ENCODE peak calls at places on chromosomes 3 and 15, in nine cellular contexts. F, W, N, A, Q, D, K, R and J are unnamed samples.
A peak's percentile ranks its signal among the peaks of the same experiment; 100 is the strongest.

GRCh38 chr3:122890077-122890484 is 95.2 kb downstream of the SLC49A4 start:
- DNase-seq in R (no peak), N (peak; percentile 91), W (peak; percentile 81), Q (peak; percentile 94), A (no peak), K (peak; percentile 22), F (peak; percentile 76), D (peak; percentile 19), J (peak; percentile 67)

GRCh38 chr3:37686225-37686624 is 175.5 kb upstream of the CTDSPL start:
- DNase-seq in Q (no peak), D (no peak), A (no peak), F (no peak), N (peak; percentile 53), R (no peak), K (no peak), W (no peak), J (no peak)

GRCh38 chr3:4350789-4351163 is 47.6 kb downstream of the SETMAR start:
- DNase-seq in N (no peak), K (peak; percentile 46), Q (peak; percentile 41), D (peak; percentile 68), W (no peak), R (peak; percentile 54), F (no peak), A (no peak), J (no peak)

GRCh38 chr3:87867001-87867400 is 191.8 kb downstream of the CGGBP1 start:
- DNase-seq in A (no peak), R (no peak), Q (peak; percentile 8), N (no peak), K (no peak), W (no peak), F (no peak), D (no peak), J (no peak)

GRCh38 chr3:152100491-152101086 is 168.1 kb upstream of the MBNL1 start:
- DNase-seq in D (no peak), N (no peak), A (no peak), R (no peak), F (no peak), K (no peak), Q (no peak), W (no peak), J (no peak)

GRCh38 chr3:16670191-16670590 is 65.0 kb upstream of the DAZL start:
- DNase-seq in W (no peak), D (no peak), K (peak; percentile 45), Q (no peak), R (no peak), F (no peak), N (no peak), A (no peak), J (no peak)

GRCh38 chr3:74139648-74140047 is 474.8 kb downstream of the CNTN3 start:
- DNase-seq in W (no peak), D (peak; percentile 13), F (no peak), Q (no peak), A (no peak), K (no peak), N (no peak), R (no peak), J (no peak)

GRCh38 chr3:107392549-107393165 is 15.4 kb downstream of the CCDC54 start:
- DNase-seq in K (no peak), Q (peak; percentile 75), F (no peak), A (no peak), R (peak; percentile 55), N (no peak), D (no peak), W (no peak), J (no peak)

GRCh38 chr3:16837602-16838001 is 47.2 kb upstream of the PLCL2 start:
- DNase-seq in N (no peak), R (no peak), F (no peak), A (no peak), D (no peak), Q (no peak), K (peak; percentile 52), W (peak; percentile 77), J (no peak)

GRCh38 chr3:38453075-38453913 is at the start of gene ACVR2B:
- DNase-seq in W (peak; percentile 96), F (peak; percentile 93), A (peak; percentile 93), R (peak; percentile 68), Q (peak; percentile 57), K (peak; percentile 90), N (peak; percentile 94), D (peak; percentile 79), J (peak; percentile 55)

GRCh38 chr15:51104512-51104911 is 9.8 kb upstream of the TNFAIP8L3 start:
- DNase-seq in A (no peak), W (peak; percentile 74), F (peak; percentile 92), N (no peak), Q (no peak), D (no peak), K (no peak), R (no peak), J (no peak)

GRCh38 chr15:64851503-64851840 is 9.8 kb downstream of the PLEKHO2 start:
- DNase-seq in F (no peak), K (no peak), A (no peak), R (peak; percentile 63), W (no peak), Q (no peak), D (no peak), N (peak; percentile 43), J (no peak)
- H3K4me1 ChIP-seq in F (no peaks in the 10 kb centered on the region), K (no peaks in the 10 kb centered on the region), A (peaks cover 5% of the 10 kb centered on the region), R (peaks cover 68% of the 10 kb centered on the region), W (peaks cover 12% of the 10 kb centered on the region), Q (peaks cover 52% of the 10 kb centered on the region), D (no peaks in the 10 kb centered on the region), N (peaks cover 7% of the 10 kb centered on the region), J (peaks cover 6% of the 10 kb centered on the region)

DNA sequence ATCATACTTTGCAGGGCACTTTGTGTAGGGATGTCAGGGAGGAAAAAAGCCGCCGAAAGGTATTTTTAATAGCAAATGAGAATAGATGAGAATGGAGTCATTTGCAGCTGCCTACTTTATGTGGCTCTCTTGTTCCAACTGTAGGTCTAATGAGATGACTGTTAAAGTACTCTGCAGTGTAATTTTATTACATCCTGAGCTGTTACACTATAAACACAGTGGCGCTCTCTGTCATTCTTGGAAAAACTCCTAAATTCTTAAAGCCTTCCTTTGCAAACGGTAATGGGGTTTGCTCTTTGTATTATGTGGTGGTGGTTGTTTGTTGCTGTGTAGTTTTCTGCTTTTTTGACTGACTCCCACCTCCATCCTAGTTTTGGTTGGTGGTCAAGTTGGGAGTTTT is 56.7 kb upstream of the SKOR1 start:
- DNase-seq in K (no peak), F (no peak), R (no peak), A (no peak), D (peak; percentile 23), N (no peak), Q (no peak), W (no peak), J (no peak)
- H3K27me3 ChIP-seq in K (no peaks in the 10 kb centered on the region), F (no peaks in the 10 kb centered on the region), R (no peaks in the 10 kb centered on the region), A (no peaks in the 10 kb centered on the region), D (no peaks in the 10 kb centered on the region), N (no peaks in the 10 kb centered on the region), Q (no peaks in the 10 kb centered on the region), W (no peaks in the 10 kb centered on the region), J (no peaks in the 10 kb centered on the region)

GRCh38 chr3:161336661-161337060 is 34.7 kb downstream of the SPTSSB start:
- DNase-seq in Q (no peak), R (no peak), F (no peak), W (no peak), N (no peak), K (no peak), A (no peak), D (no peak), J (no peak)

GRCh38 chr3:161339517-161340500 is 31.5 kb downstream of the SPTSSB start:
- DNase-seq in K (no peak), D (no peak), Q (no peak), N (no peak), F (no peak), A (no peak), W (no peak), R (peak; percentile 86), J (no peak)

GRCh38 chr3:161333696-161334095 is 37.6 kb downstream of the SPTSSB start:
- DNase-seq in F (no peak), A (no peak), K (no peak), R (no peak), N (no peak), D (no peak), Q (no peak), W (no peak), J (no peak)

GRCh38 chr3:161332792-161333191 is 38.5 kb downstream of the SPTSSB start:
- DNase-seq in A (no peak), F (no peak), W (no peak), D (no peak), R (no peak), K (no peak), N (no peak), Q (no peak), J (no peak)

GRCh38 chr3:161337311-161337710 is 34.0 kb downstream of the SPTSSB start:
- DNase-seq in W (no peak), N (no peak), F (no peak), D (no peak), Q (no peak), R (no peak), A (no peak), K (no peak), J (no peak)
- H3K4me1 ChIP-seq in W (no peaks in the 10 kb centered on the region), N (no peaks in the 10 kb centered on the region), F (no peaks in the 10 kb centered on the region), D (no peaks in the 10 kb centered on the region), Q (no peaks in the 10 kb centered on the region), R (peaks cover 24% of the 10 kb centered on the region), A (no peaks in the 10 kb centered on the region), K (no peaks in the 10 kb centered on the region), J (no peaks in the 10 kb centered on the region)

DNA sequence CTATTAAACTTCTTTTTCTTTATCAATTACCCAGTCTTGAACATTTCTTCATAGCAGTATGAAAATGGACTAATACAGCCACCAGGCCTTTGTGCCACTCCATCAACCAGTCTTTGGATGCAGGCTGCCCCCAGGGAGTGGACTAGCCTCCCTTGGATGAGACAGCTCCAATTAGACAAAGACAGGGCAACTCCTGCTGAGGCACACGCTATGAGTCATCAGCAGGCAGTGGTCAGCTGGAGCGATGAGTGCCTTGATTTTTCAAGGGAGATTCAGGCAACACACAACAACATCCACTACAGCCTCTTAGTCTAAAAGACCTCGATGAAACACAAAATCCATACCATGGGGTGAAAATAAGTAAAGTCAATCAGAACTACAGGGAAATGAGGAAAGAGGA is 160.1 kb downstream of the ARRDC4 start:
- DNase-seq in K (no peak), F (no peak), D (no peak), A (no peak), W (no peak), N (no peak), R (no peak), Q (peak; percentile 60), J (no peak)
- H3K27me3 ChIP-seq in K (no peaks in the 10 kb centered on the region), F (no peaks in the 10 kb centered on the region), D (peaks cover 5% of the 10 kb centered on the region), A (no peaks in the 10 kb centered on the region), W (no peaks in the 10 kb centered on the region), N (no peaks in the 10 kb centered on the region), R (no peaks in the 10 kb centered on the region), Q (no peaks in the 10 kb centered on the region), J (no peaks in the 10 kb centered on the region)